ENCODE peak calls at places on chromosomes 12 and 14, in eight cellular contexts. Q is Calu3, N is BJ, Y is endothelial cell, C is GM20000, B is IMR-90, P is brain microvascular endothelial cell, O is AG10803. I is an unnamed sample.

GRCh38 chr12:6267007-6267721 is 43.3 kb upstream of the PLEKHG6 start:
- DNase-seq in Q (no peak), Y (no peak), B (peak), C (no peak), O (peak), P (peak), N (peak), I (no peak)

GRCh38 chr14:20179880-20180279 is 10.8 kb upstream of the OR11G2 start:
- DNase-seq in O (no peak), B (no peak), P (no peak), Y (no peak), N (no peak), Q (no peak), C (no peak), I (no peak)

GRCh38 chr12:27236498-27236897 is 7.6 kb upstream of the STK38L start:
- DNase-seq in B (peak), O (no peak), C (no peak), P (no peak), Q (no peak), Y (no peak), N (no peak), I (no peak)

GRCh38 chr12:105229446-105229845 is 6.5 kb downstream of the APPL2 start:
- DNase-seq in O (no peak), B (peak), C (no peak), N (no peak), Q (no peak), P (no peak), Y (no peak), I (no peak)

GRCh38 chr12:9669534-9669933 is at the start of gene CLEC2D:
- DNase-seq in Y (no peak), C (peak), B (no peak), Q (no peak), P (no peak), N (no peak), O (no peak), I (no peak)

GRCh38 chr12:113519464-113520191 is 48.0 kb upstream of the LHX5 start:
- DNase-seq in N (no peak), Y (no peak), B (no peak), P (no peak), O (no peak), C (no peak), Q (no peak), I (peak)

GRCh38 chr14:100370003-100370402 is 46.9 kb downstream of the SLC25A47 start:
- DNase-seq in Q (no peak), C (no peak), Y (no peak), P (no peak), N (no peak), O (no peak), B (no peak), I (no peak)

GRCh38 chr14:101821528-101821927 is 60.0 kb downstream of the PPP2R5C start:
- DNase-seq in B (no peak), C (no peak), Q (no peak), Y (no peak), N (no peak), P (no peak), O (no peak), I (no peak)

GRCh38 chr14:45258073-45258472 is 5.1 kb upstream of the MIS18BP1 start:
- DNase-seq in Y (no peak), N (no peak), B (no peak), O (no peak), Q (no peak), C (no peak), P (no peak), I (no peak)

GRCh38 chr12:53825246-53826081 is 73.7 kb upstream of the CISTR start:
- DNase-seq in Q (peak), Y (no peak), C (no peak), O (no peak), P (no peak), N (no peak), B (peak), I (no peak)

GRCh38 chr12:113364698-113365097 is 6.3 kb downstream of the PLBD2 start:
- DNase-seq in P (no peak), Q (no peak), B (no peak), Y (no peak), N (no peak), O (no peak), C (no peak), I (no peak)

GRCh38 chr14:97916100-97916499 is 1118.9 kb downstream of the VRK1 start:
- DNase-seq in Q (no peak), P (no peak), Y (no peak), B (no peak), C (no peak), O (no peak), N (no peak), I (no peak)

GRCh38 chr14:80316426-80316825 is 105.1 kb upstream of the DIO2 start:
- DNase-seq in C (no peak), Y (no peak), O (peak), Q (no peak), P (peak), B (peak), N (no peak), I (no peak)

GRCh38 chr12:125193798-125194562 is 128.7 kb downstream of the AACS start:
- DNase-seq in P (peak), B (peak), C (no peak), O (no peak), Q (peak), Y (no peak), N (no peak), I (peak)
- TF ChIP-seq CTCF in P (peak), B (no peak), C (no peak), O (no peak), Q (peak), Y (no peak), N (no peak), I (no peak)

GRCh38 chr12:3550839-3551238 is 59.8 kb downstream of the PRMT8 start:
- DNase-seq in O (no peak), Q (no peak), C (no peak), Y (no peak), N (no peak), P (no peak), B (no peak), I (no peak)
- TF ChIP-seq CTCF in O (no peak), Q (no peak), C (no peak), Y (no peak), N (no peak), P (no peak), B (no peak), I (no peak)

GRCh38 chr12:109817627-109818231 is 15.5 kb downstream of the TRPV4 start:
- DNase-seq in B (no peak), Y (no peak), O (no peak), Q (no peak), P (no peak), N (no peak), C (no peak), I (no peak)
- TF ChIP-seq CTCF in B (no peak), Y (no peak), O (no peak), Q (no peak), P (no peak), N (no peak), C (no peak), I (no peak)

DNA sequence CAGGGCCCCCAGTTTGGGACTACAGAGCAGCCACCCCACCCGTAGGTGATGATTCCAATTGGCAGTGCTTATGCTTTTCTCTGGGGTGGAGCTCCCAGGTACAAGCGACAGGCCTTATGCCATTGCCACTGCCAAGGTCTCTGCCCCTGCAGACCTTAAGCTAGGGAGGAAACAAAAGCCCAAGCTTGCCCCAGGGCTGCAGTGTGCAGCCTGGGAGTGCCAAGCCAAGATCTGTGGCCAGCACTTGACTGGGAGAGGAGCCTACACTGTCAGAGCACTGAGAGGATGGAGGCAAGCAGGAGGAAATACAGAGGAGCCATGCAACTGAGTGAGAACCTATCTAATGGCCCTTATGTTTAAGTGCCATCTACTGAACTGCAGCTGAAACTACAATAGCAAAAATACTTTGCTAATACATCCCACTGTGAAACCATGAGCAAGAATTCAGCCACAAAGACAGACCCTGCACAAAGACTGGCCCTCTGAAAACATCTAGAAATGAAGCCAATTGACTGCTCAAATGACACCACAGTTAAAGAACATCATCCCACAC is 17.7 kb upstream of the ASCL1 start:
- DNase-seq in B (no peak), Y (no peak), C (no peak), O (no peak), N (no peak), Q (no peak), P (no peak), I (no peak)
- TF ChIP-seq CTCF in B (no peak), Y (no peak), C (no peak), O (no peak), N (no peak), Q (no peak), P (no peak), I (no peak)

DNA sequence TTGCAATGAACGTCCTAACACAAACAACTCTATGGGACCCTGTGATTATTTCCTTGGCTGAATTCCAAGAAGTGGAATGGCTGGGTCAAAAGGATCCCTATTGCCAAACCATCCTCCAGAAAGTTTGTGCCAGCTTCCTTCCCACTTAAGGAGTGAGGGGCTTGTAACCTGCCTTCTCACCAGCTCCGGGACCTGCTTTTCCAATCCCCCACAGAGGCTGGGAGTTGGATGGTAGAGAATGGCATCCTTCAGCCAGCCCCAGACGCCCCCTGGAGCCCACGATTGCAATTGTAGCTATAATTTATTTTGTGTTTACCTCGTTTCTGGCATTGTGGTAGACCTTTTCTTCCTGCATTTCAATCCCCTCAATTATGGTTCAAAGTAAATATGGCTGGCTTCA is 9.7 kb upstream of the ZDHHC22 start:
- DNase-seq in O (no peak), Y (peak), B (no peak), C (no peak), N (no peak), Q (peak), P (no peak), I (peak)
- TF ChIP-seq CTCF in O (peak), Y (peak), B (peak), C (peak), N (peak), Q (peak), P (peak), I (peak)

GRCh38 chr12:118164798-118165486 is 29.0 kb downstream of the PEBP1 start:
- DNase-seq in C (no peak), N (no peak), Y (peak), P (peak), B (peak), O (peak), Q (peak), I (peak)
- TF ChIP-seq CTCF in C (peak), N (peak), Y (peak), P (peak), B (peak), O (peak), Q (peak), I (peak)

GRCh38 chr12:46919666-46920065 is 93.9 kb upstream of the SLC38A4 start:
- DNase-seq in Y (no peak), O (peak), Q (no peak), N (no peak), C (no peak), P (no peak), B (peak), I (no peak)
- TF ChIP-seq CTCF in Y (no peak), O (no peak), Q (no peak), N (no peak), C (no peak), P (no peak), B (no peak), I (no peak)